ENCODE peak calls at places on chromosomes 11 and 22, in six cellular contexts. T, E, C, D, G and O are unnamed samples.
A peak's percentile ranks its signal among the peaks of the same experiment; 100 is the strongest.

GRCh38 chr11:33478111-33478573 is 221.0 kb downstream of the HIPK3 start:
- DNase-seq in C (no peak), T (no peak), E (no peak), D (no peak), G (no peak), O (no peak)

GRCh38 chr11:44628730-44629361 is 63.4 kb downstream of the CD82 start:
- DNase-seq in E (peak; percentile 12), T (no peak), D (no peak), C (peak; percentile 35), G (no peak), O (no peak)

GRCh38 chr11:35337136-35337918 is 82.0 kb downstream of the SLC1A2 start:
- DNase-seq in C (no peak), G (peak; percentile 96), D (peak; percentile 98), E (no peak), T (peak; percentile 99), O (no peak)

GRCh38 chr22:23822101-23822671 is 16.6 kb downstream of the DERL3 start:
- DNase-seq in T (no peak), E (no peak), D (no peak), C (no peak), G (peak; percentile 93), O (no peak)

GRCh38 chr11:8261921-8262551 is 1.6 kb downstream of the LMO1 start:
- DNase-seq in C (no peak), T (no peak), D (no peak), E (peak; percentile 51), G (peak; percentile 75), O (no peak)

GRCh38 chr11:7019500-7020182 is 505 bp downstream of the ZNF214 start:
- DNase-seq in G (no peak), E (peak; percentile 38), D (no peak), T (peak; percentile 20), C (peak; percentile 60), O (no peak)

GRCh38 chr11:111455291-111456085 is 56.7 kb downstream of the BTG4 start:
- DNase-seq in G (no peak), T (no peak), E (peak; percentile 64), C (no peak), D (no peak), O (no peak)

GRCh38 chr11:67279589-67280340 is 9.3 kb upstream of the ANKRD13D start:
- DNase-seq in C (no peak), D (no peak), G (no peak), T (no peak), E (no peak), O (no peak)

GRCh38 chr11:117771197-117771596 is 25.8 kb downstream of the DSCAML1 start:
- DNase-seq in C (no peak), G (no peak), D (no peak), E (no peak), T (no peak), O (no peak)

GRCh38 chr11:118910309-118911112 is 15.2 kb downstream of the BCL9L start:
- DNase-seq in C (peak; percentile 79), E (peak; percentile 94), G (peak; percentile 92), D (peak; percentile 97), T (peak; percentile 92), O (no peak)

GRCh38 chr22:36453266-36453607 is 28.2 kb downstream of the TXN2 start:
- DNase-seq in T (no peak), E (no peak), G (no peak), D (no peak), C (no peak), O (no peak)

GRCh38 chr11:42145311-42145710 is 685.9 kb upstream of the LRRC4C start:
- DNase-seq in D (no peak), G (no peak), C (no peak), T (no peak), E (no peak), O (no peak)

GRCh38 chr11:40819230-40819629 is 640.2 kb downstream of the LRRC4C start:
- DNase-seq in G (no peak), E (peak; percentile 30), C (no peak), T (no peak), D (no peak), O (no peak)

GRCh38 chr11:131880279-131880678 is 509.9 kb downstream of the NTM start:
- DNase-seq in C (no peak), T (no peak), E (no peak), D (no peak), G (no peak), O (no peak)

GRCh38 chr11:111707039-111707690 is 59.0 kb downstream of the PPP2R1B start:
- DNase-seq in D (peak; percentile 66), T (peak; percentile 95), G (peak; percentile 55), E (no peak), C (no peak), O (no peak)

GRCh38 chr11:29707924-29708323 is 308.9 kb downstream of the KCNA4 start:
- DNase-seq in T (no peak), D (no peak), C (no peak), G (no peak), E (no peak), O (no peak)

GRCh38 chr11:72111300-72111699 is 1.2 kb downstream of the ANAPC15 start:
- DNase-seq in D (no peak), G (no peak), T (no peak), E (no peak), C (no peak), O (no peak)

GRCh38 chr11:7021318-7021717 is 1.0 kb downstream of the NLRP14 start:
- DNase-seq in E (no peak), D (no peak), C (no peak), G (peak; percentile 2), T (no peak), O (no peak)

GRCh38 chr22:37472418-37473006 is 13.7 kb downstream of the MFNG start:
- DNase-seq in T (peak; percentile 28), G (no peak), C (peak; percentile 83), E (peak; percentile 63), D (peak; percentile 36), O (no peak)

GRCh38 chr11:95688501-95689222 is 100.9 kb downstream of the FAM76B start:
- DNase-seq in T (no peak), C (no peak), D (no peak), E (no peak), G (peak; percentile 94), O (no peak)

GRCh38 chr22:25449781-25450317 is 114.6 kb upstream of the GRK3 start:
- DNase-seq in T (no peak), D (no peak), G (peak; percentile 2), E (no peak), C (no peak), O (no peak)

GRCh38 chr22:43007519-43008102 is 7.3 kb downstream of the PACSIN2 start:
- DNase-seq in C (no peak), E (no peak), D (peak; percentile 67), T (peak; percentile 75), G (peak; percentile 43), O (no peak)

GRCh38 chr11:130848361-130849214 is 67.7 kb downstream of the SNX19 start:
- DNase-seq in E (no peak), T (no peak), G (no peak), C (no peak), D (no peak), O (no peak)

GRCh38 chr22:24973867-24974266 is 21.4 kb downstream of the KIAA1671 start:
- DNase-seq in D (no peak), T (no peak), E (no peak), G (no peak), C (no peak), O (no peak)

GRCh38 chr11:66708701-66709100 is 20.3 kb downstream of the SPTBN2 start:
- DNase-seq in G (no peak), T (no peak), C (no peak), D (no peak), E (no peak), O (no peak)

GRCh38 chr11:77038029-77038824 is 4.0 kb downstream of the B3GNT6 start:
- DNase-seq in E (no peak), D (no peak), C (no peak), T (peak; percentile 29), G (no peak), O (no peak)

GRCh38 chr11:34652191-34652958 is 31.5 kb downstream of the EHF start:
- DNase-seq in E (no peak), G (no peak), T (peak; percentile 13), D (no peak), C (no peak), O (no peak)

GRCh38 chr11:74138021-74138420 is 32.8 kb downstream of the C2CD3 start:
- DNase-seq in G (no peak), E (no peak), C (no peak), D (no peak), T (peak; percentile 78), O (no peak)

GRCh38 chr11:79045811-79046304 is 395.0 kb downstream of the TENM4 start:
- DNase-seq in G (no peak), T (peak; percentile 58), D (peak; percentile 16), E (no peak), C (no peak), O (no peak)

GRCh38 chr22:29306175-29306829 is at the start of gene GAS2L1:
- DNase-seq in D (peak; percentile 87), T (peak; percentile 73), G (peak; percentile 77), E (peak; percentile 84), C (peak; percentile 87), O (peak; percentile 61)
- H2BK120ac ChIP-seq in D (peak within 1 kb of the TSS; percentile 95), T (peak within 1 kb of the TSS; percentile 87), G (peak within 1 kb of the TSS; percentile 91), E (no peak within 1 kb of the TSS), C (peak within 1 kb of the TSS; percentile 90), O (peak within 1 kb of the TSS; percentile 84)

GRCh38 chr11:61717286-61718033 is 35.0 kb upstream of the MYRF start:
- DNase-seq in D (no peak), C (no peak), T (no peak), E (no peak), G (no peak), O (no peak)
- H2AK5ac ChIP-seq in D (peak overlapping the region; percentile 24), C (peak overlapping the region; percentile 96), T (peak overlapping the region; percentile 84), E (no peak overlapping the region), G (no peak overlapping the region), O (peak overlapping the region; percentile 26)

DNA sequence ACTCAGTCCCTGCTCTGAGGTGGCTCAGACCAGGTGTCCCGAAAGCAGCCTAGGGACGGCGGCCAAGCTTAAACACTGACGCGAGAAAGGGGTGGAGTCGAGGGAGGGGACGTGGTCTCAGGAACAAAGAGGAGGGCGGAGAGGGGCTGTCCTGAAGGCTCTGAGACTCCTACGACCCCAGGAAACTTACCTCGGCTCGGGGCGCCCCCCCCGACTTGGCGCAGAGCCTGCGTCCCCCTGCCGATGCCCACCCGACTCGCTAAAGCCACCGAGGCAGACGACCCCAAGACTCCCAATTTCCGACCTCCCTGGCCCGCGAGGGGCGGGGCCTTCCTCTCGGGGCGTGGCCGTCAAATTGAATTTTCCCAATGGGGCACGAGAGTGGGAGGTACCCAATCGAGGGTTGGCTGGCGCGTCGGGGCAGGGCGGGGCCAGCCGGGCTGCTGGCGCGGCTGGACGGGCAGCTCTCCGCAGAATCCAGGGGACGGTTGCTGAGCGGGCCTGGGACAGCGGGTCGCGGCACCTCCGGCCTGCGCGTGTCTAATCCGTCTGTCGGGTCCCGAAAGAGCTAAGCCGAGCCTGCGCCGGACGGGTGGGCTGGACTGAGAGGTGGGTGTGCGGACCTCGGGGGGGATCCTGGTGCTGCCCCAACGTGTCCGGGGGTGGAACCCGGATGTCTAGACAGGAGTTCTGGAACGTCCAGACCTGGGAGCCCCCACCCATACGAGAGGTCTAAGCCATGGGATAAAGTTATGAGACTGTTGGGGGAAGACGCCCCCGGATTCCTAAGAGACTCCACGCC is at the start of gene SMTN:
- DNase-seq in C (peak; percentile 99), E (peak; percentile 94), T (peak; percentile 85), D (peak; percentile 92), G (peak; percentile 98), O (peak; percentile 93)
- H2AFZ ChIP-seq in C (no peak within 1 kb of the TSS), E (no peak within 1 kb of the TSS), T (peak within 1 kb of the TSS; percentile 91), D (peak within 1 kb of the TSS; percentile 67), G (peak within 1 kb of the TSS; percentile 83), O (peak within 1 kb of the TSS; percentile 93)

DNA sequence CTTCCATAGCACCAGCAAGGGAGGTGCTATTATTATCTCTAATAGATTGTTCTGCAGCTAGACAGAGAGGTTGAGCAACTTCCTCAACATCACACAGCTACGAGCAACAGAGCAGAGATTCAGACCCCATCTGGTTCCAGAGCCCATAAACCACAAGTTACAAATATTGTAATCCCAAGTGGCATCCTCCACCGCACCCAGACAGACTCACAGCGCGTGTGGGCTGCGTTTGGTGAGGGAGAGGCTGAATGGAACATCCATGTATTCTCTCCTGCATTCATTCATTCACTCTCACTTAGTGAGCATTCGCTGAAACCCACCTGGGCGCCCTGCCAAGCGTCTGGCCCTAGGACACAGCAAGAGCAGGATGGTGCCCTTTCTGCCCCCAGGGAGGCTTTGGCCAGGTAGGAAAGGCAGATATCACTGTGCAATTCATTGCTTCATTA is 33.5 kb downstream of the LIF start:
- DNase-seq in C (no peak), T (no peak), G (peak; percentile 17), E (no peak), D (peak; percentile 91), O (no peak)
- H2BK120ac ChIP-seq in C (no peak overlapping the region), T (peak overlapping the region; percentile 80), G (no peak overlapping the region), E (no peak overlapping the region), D (peak overlapping the region; percentile 0), O (no peak overlapping the region)